ENCODE peak calls at places on chromosomes 1 and 21, in four cellular contexts. P is H1, L is GM12878, C is HepG2. N is an unnamed sample.
A peak's percentile ranks its signal among the peaks of the same experiment; 100 is the strongest.

GRCh38 chr1:7886346-7886745 is 33.5 kb upstream of the UTS2 start:
- DNase-seq in P (no peak), L (no peak), C (no peak), N (no peak)

GRCh38 chr1:27520651-27521050 is 30.7 kb upstream of the WASF2 start:
- DNase-seq in P (no peak), L (no peak), C (peak; percentile 47), N (no peak)

GRCh38 chr1:222048030-222048632 is 306.2 kb upstream of the DUSP10 start:
- DNase-seq in P (no peak), L (peak; percentile 54), C (no peak), N (no peak)

GRCh38 chr21:44856131-44856530 is 17.4 kb downstream of the PTTG1IP start:
- DNase-seq in P (no peak), L (no peak), C (no peak), N (no peak)

GRCh38 chr21:41720250-41720649 is 46.6 kb downstream of the RIPK4 start:
- DNase-seq in P (no peak), L (no peak), C (no peak), N (no peak)

GRCh38 chr21:42970946-42971653 is 3.3 kb upstream of the PKNOX1 start:
- DNase-seq in P (no peak), L (no peak), C (no peak), N (no peak)

GRCh38 chr21:40433575-40433974 is 413.4 kb downstream of the DSCAM start:
- DNase-seq in P (no peak), L (no peak), C (no peak), N (no peak)

GRCh38 chr1:97412737-97413136 is 508.1 kb downstream of the DPYD start:
- DNase-seq in P (no peak), L (no peak), C (no peak), N (no peak)

GRCh38 chr21:28150021-28150420 is 842.7 kb downstream of the LTN1 start:
- DNase-seq in P (no peak), L (no peak), C (no peak), N (no peak)

GRCh38 chr1:22234631-22235030 is 91.7 kb upstream of the WNT4 start:
- DNase-seq in P (no peak), L (no peak), C (no peak), N (no peak)

GRCh38 chr1:23913212-23913880 is at the start of gene CNR2:
- DNase-seq in P (no peak), L (no peak), C (no peak), N (no peak)
- TF ChIP-seq SUZ12 in P (no peak), L (no peak), C (no peak), N (no peak)

GRCh38 chr1:57553666-57554065 is 129.8 kb upstream of the DAB1 start:
- DNase-seq in P (no peak), L (no peak), C (no peak), N (no peak)
- H3K4me3 ChIP-seq in P (no peak overlapping the region), L (no peak overlapping the region), C (no peak overlapping the region), N (no peak overlapping the region)

DNA sequence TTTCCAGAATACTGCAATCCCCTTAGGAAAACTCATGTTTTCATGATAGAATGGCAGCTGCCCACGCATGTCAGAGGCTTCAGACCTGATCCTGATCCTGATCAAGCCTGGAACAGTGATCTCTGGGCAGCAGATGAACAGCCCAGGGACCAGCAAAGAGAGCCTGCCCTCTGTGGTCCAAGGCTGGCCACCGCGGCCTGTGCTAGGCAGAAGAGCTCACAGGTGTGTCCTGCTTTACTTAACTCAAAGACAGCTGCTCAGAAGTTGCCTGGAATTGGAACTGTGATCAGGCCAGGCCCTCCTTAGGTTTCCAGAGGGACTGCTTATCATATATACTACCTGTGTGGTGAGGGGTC is 21.2 kb upstream of the BCAR3 start:
- DNase-seq in P (no peak), L (no peak), C (no peak), N (no peak)
- H3K4me1 ChIP-seq in P (no peaks in the 10 kb centered on the region), L (peaks cover 54% of the 10 kb centered on the region), C (peaks cover 42% of the 10 kb centered on the region), N (peaks cover 15% of the 10 kb centered on the region)

GRCh38 chr1:174626031-174627020 is 178.6 kb downstream of the GPR52 start:
- DNase-seq in P (no peak), L (no peak), C (no peak), N (peak; percentile 13)
- TF ChIP-seq SUZ12 in P (no peak), L (no peak), C (no peak), N (no peak)

GRCh38 chr1:63691672-63692425 is 82.0 kb upstream of the ROR1 start:
- DNase-seq in P (no peak), L (no peak), C (peak; percentile 71), N (peak; percentile 84)
- H3K4me3 ChIP-seq in P (no peak overlapping the region), L (no peak overlapping the region), C (no peak overlapping the region), N (no peak overlapping the region)

GRCh38 chr1:229339520-229339919 is 3.3 kb downstream of the CCSAP start:
- DNase-seq in P (no peak), L (no peak), C (no peak), N (no peak)
- H3K4me1 ChIP-seq in P (peaks cover 6% of the 10 kb centered on the region), L (peaks cover 6% of the 10 kb centered on the region), C (peaks cover 52% of the 10 kb centered on the region), N (peaks cover 2% of the 10 kb centered on the region)